ENCODE peak calls at places on chromosomes 7 and 10, in eight cellular contexts. One of them, this sample, is unnamed.
A peak's percentile ranks its signal among the peaks of the same experiment; 100 is the strongest.

GRCh38 chr10:22853906-22854447 is 73.9 kb upstream of the ARMC3 start:
- DNase-seq in PC-3: peak; percentile 7
- DNase-seq in B cell: no peak
- DNase-seq in WTC11: no peak
- DNase-seq in cardiac fibroblast: no peak
- DNase-seq in fibroblast of pulmonary artery: no peak
- DNase-seq in fibroblast of mammary gland: no peak
- DNase-seq in ovary: no peak
- DNase-seq in this sample: no peak

GRCh38 chr7:155759740-155760430 is 52.4 kb downstream of the SHH start:
- DNase-seq in ovary: no peak
- DNase-seq in fibroblast of pulmonary artery: no peak
- DNase-seq in PC-3: no peak
- DNase-seq in WTC11: no peak
- DNase-seq in cardiac fibroblast: no peak
- DNase-seq in B cell: no peak
- DNase-seq in fibroblast of mammary gland: no peak
- DNase-seq in this sample: no peak

GRCh38 chr10:37535459-37536246 is 321.8 kb downstream of the ZNF248 start:
- DNase-seq in ovary: no peak
- DNase-seq in PC-3: peak; percentile 83
- DNase-seq in cardiac fibroblast: no peak
- DNase-seq in WTC11: no peak
- DNase-seq in fibroblast of mammary gland: no peak
- DNase-seq in B cell: no peak
- DNase-seq in fibroblast of pulmonary artery: no peak
- DNase-seq in this sample: no peak

GRCh38 chr7:114765331-114766125 is 156.4 kb upstream of the MDFIC start:
- DNase-seq in WTC11: no peak
- DNase-seq in B cell: no peak
- DNase-seq in ovary: no peak
- DNase-seq in fibroblast of mammary gland: peak; percentile 19
- DNase-seq in fibroblast of pulmonary artery: no peak
- DNase-seq in PC-3: peak; percentile 14
- DNase-seq in cardiac fibroblast: no peak
- DNase-seq in this sample: no peak

GRCh38 chr7:91034459-91035368 is 229.5 kb upstream of the FZD1 start:
- DNase-seq in fibroblast of pulmonary artery: peak; percentile 70
- DNase-seq in PC-3: peak; percentile 65
- DNase-seq in B cell: peak; percentile 28
- DNase-seq in cardiac fibroblast: peak; percentile 72
- DNase-seq in fibroblast of mammary gland: peak; percentile 69
- DNase-seq in ovary: peak; percentile 22
- DNase-seq in WTC11: peak; percentile 61
- DNase-seq in this sample: peak; percentile 24

GRCh38 chr10:75438275-75438674 is 6.9 kb downstream of the LRMDA start:
- DNase-seq in WTC11: no peak
- DNase-seq in PC-3: no peak
- DNase-seq in fibroblast of mammary gland: no peak
- DNase-seq in fibroblast of pulmonary artery: no peak
- DNase-seq in ovary: no peak
- DNase-seq in cardiac fibroblast: no peak
- DNase-seq in B cell: no peak
- DNase-seq in this sample: no peak

GRCh38 chr10:89782470-89782869 is 81.1 kb downstream of the KIF20B start:
- DNase-seq in cardiac fibroblast: no peak
- DNase-seq in ovary: no peak
- DNase-seq in B cell: no peak
- DNase-seq in fibroblast of pulmonary artery: no peak
- DNase-seq in fibroblast of mammary gland: no peak
- DNase-seq in PC-3: no peak
- DNase-seq in WTC11: no peak
- DNase-seq in this sample: no peak

GRCh38 chr10:24625778-24626177 is 97.9 kb downstream of the ARHGAP21 start:
- DNase-seq in fibroblast of pulmonary artery: no peak
- DNase-seq in fibroblast of mammary gland: no peak
- DNase-seq in ovary: no peak
- DNase-seq in PC-3: no peak
- DNase-seq in WTC11: no peak
- DNase-seq in B cell: no peak
- DNase-seq in cardiac fibroblast: no peak
- DNase-seq in this sample: no peak

GRCh38 chr7:146655928-146656797 is 539.6 kb downstream of the CNTNAP2 start:
- DNase-seq in cardiac fibroblast: no peak
- DNase-seq in PC-3: peak; percentile 55
- DNase-seq in WTC11: no peak
- DNase-seq in fibroblast of pulmonary artery: no peak
- DNase-seq in fibroblast of mammary gland: no peak
- DNase-seq in ovary: no peak
- DNase-seq in B cell: no peak
- DNase-seq in this sample: no peak

GRCh38 chr10:130371686-130372085 is 235.5 kb downstream of the GLRX3 start:
- DNase-seq in cardiac fibroblast: no peak
- DNase-seq in fibroblast of pulmonary artery: no peak
- DNase-seq in WTC11: no peak
- DNase-seq in PC-3: no peak
- DNase-seq in B cell: no peak
- DNase-seq in fibroblast of mammary gland: no peak
- DNase-seq in ovary: no peak
- DNase-seq in this sample: no peak

GRCh38 chr10:78337016-78337415 is 303.4 kb downstream of the RPS24 start:
- DNase-seq in cardiac fibroblast: no peak
- DNase-seq in fibroblast of pulmonary artery: no peak
- DNase-seq in PC-3: no peak
- DNase-seq in fibroblast of mammary gland: no peak
- DNase-seq in B cell: no peak
- DNase-seq in ovary: peak; percentile 6
- DNase-seq in WTC11: no peak
- DNase-seq in this sample: no peak

GRCh38 chr10:5525581-5526271 is 965 bp downstream of the CALML3 start:
- DNase-seq in cardiac fibroblast: peak; percentile 30
- DNase-seq in WTC11: no peak
- DNase-seq in fibroblast of pulmonary artery: no peak
- DNase-seq in ovary: no peak
- DNase-seq in B cell: no peak
- DNase-seq in fibroblast of mammary gland: peak; percentile 58
- DNase-seq in PC-3: no peak
- DNase-seq in this sample: peak; percentile 25

GRCh38 chr7:65287023-65287422 is 86.6 kb upstream of the ZNF92 start:
- DNase-seq in fibroblast of pulmonary artery: no peak
- DNase-seq in B cell: no peak
- DNase-seq in ovary: no peak
- DNase-seq in cardiac fibroblast: no peak
- DNase-seq in fibroblast of mammary gland: no peak
- DNase-seq in WTC11: no peak
- DNase-seq in PC-3: no peak
- DNase-seq in this sample: no peak

GRCh38 chr10:99551158-99551557 is 18.4 kb downstream of the NKX2-3 start:
- DNase-seq in ovary: no peak
- DNase-seq in B cell: no peak
- DNase-seq in WTC11: no peak
- DNase-seq in fibroblast of pulmonary artery: peak; percentile 24
- DNase-seq in cardiac fibroblast: peak; percentile 57
- DNase-seq in PC-3: peak; percentile 38
- DNase-seq in fibroblast of mammary gland: peak; percentile 89
- DNase-seq in this sample: peak; percentile 54

GRCh38 chr7:101877882-101878591 is 60.6 kb downstream of the CUX1 start:
- DNase-seq in ovary: no peak
- DNase-seq in WTC11: no peak
- DNase-seq in fibroblast of mammary gland: no peak
- DNase-seq in cardiac fibroblast: no peak
- DNase-seq in B cell: no peak
- DNase-seq in PC-3: no peak
- DNase-seq in fibroblast of pulmonary artery: no peak
- DNase-seq in this sample: no peak

GRCh38 chr10:98055875-98056516 is 25.6 kb upstream of the CRTAC1 start:
- DNase-seq in PC-3: peak; percentile 31
- DNase-seq in fibroblast of mammary gland: peak; percentile 31
- DNase-seq in WTC11: peak; percentile 74
- DNase-seq in ovary: no peak
- DNase-seq in B cell: no peak
- DNase-seq in cardiac fibroblast: peak; percentile 10
- DNase-seq in fibroblast of pulmonary artery: peak; percentile 32
- DNase-seq in this sample: no peak

GRCh38 chr10:52879651-52880050 is 107.1 kb upstream of the MBL2 start:
- DNase-seq in B cell: no peak
- DNase-seq in WTC11: no peak
- DNase-seq in ovary: no peak
- DNase-seq in cardiac fibroblast: no peak
- DNase-seq in PC-3: peak; percentile 67
- DNase-seq in fibroblast of mammary gland: no peak
- DNase-seq in fibroblast of pulmonary artery: no peak
- DNase-seq in this sample: no peak

GRCh38 chr7:13016036-13016581 is 328.7 kb downstream of the ARL4A start:
- DNase-seq in WTC11: no peak
- DNase-seq in B cell: no peak
- DNase-seq in PC-3: no peak
- DNase-seq in fibroblast of mammary gland: peak; percentile 41
- DNase-seq in cardiac fibroblast: no peak
- DNase-seq in ovary: no peak
- DNase-seq in fibroblast of pulmonary artery: no peak
- DNase-seq in this sample: no peak

GRCh38 chr10:42753126-42753506 is 29.5 kb upstream of the BMS1 start:
- DNase-seq in PC-3: peak; percentile 89
- DNase-seq in ovary: peak; percentile 61
- DNase-seq in B cell: peak; percentile 62
- DNase-seq in fibroblast of mammary gland: peak; percentile 72
- DNase-seq in WTC11: peak; percentile 91
- DNase-seq in cardiac fibroblast: peak; percentile 77
- DNase-seq in fibroblast of pulmonary artery: peak; percentile 78
- DNase-seq in this sample: peak; percentile 14

GRCh38 chr7:68309806-68310205 is 1288.5 kb upstream of the AUTS2 start:
- DNase-seq in fibroblast of mammary gland: no peak
- DNase-seq in B cell: no peak
- DNase-seq in ovary: no peak
- DNase-seq in PC-3: no peak
- DNase-seq in fibroblast of pulmonary artery: no peak
- DNase-seq in WTC11: no peak
- DNase-seq in cardiac fibroblast: no peak
- DNase-seq in this sample: no peak

GRCh38 chr7:22854158-22855048 is 31.8 kb upstream of the TOMM7 start:
- DNase-seq in fibroblast of pulmonary artery: peak; percentile 92
- DNase-seq in cardiac fibroblast: peak; percentile 96
- DNase-seq in fibroblast of mammary gland: peak; percentile 88
- DNase-seq in ovary: peak; percentile 89
- DNase-seq in WTC11: peak; percentile 84
- DNase-seq in PC-3: peak; percentile 86
- DNase-seq in B cell: no peak
- DNase-seq in this sample: peak; percentile 57
- TF ChIP-seq CTCF in fibroblast of pulmonary artery: no peak
- TF ChIP-seq CTCF in cardiac fibroblast: no peak
- TF ChIP-seq CTCF in fibroblast of mammary gland: no peak
- TF ChIP-seq CTCF in ovary: peak; percentile 45
- TF ChIP-seq CTCF in WTC11: no peak
- TF ChIP-seq CTCF in PC-3: no peak
- TF ChIP-seq CTCF in B cell: peak; percentile 84
- TF ChIP-seq CTCF in this sample: no peak

GRCh38 chr10:88733215-88733614 is 26.6 kb upstream of the LIPN start:
- DNase-seq in cardiac fibroblast: no peak
- DNase-seq in ovary: no peak
- DNase-seq in B cell: peak; percentile 6
- DNase-seq in WTC11: no peak
- DNase-seq in PC-3: no peak
- DNase-seq in fibroblast of pulmonary artery: no peak
- DNase-seq in fibroblast of mammary gland: no peak
- DNase-seq in this sample: no peak

GRCh38 chr10:88731296-88731695 is 25.2 kb downstream of the LIPK start:
- DNase-seq in fibroblast of mammary gland: no peak
- DNase-seq in B cell: no peak
- DNase-seq in PC-3: no peak
- DNase-seq in fibroblast of pulmonary artery: no peak
- DNase-seq in cardiac fibroblast: peak; percentile 33
- DNase-seq in WTC11: peak; percentile 31
- DNase-seq in ovary: no peak
- DNase-seq in this sample: no peak

GRCh38 chr10:88730864-88731263 is 24.8 kb downstream of the LIPK start:
- DNase-seq in WTC11: no peak
- DNase-seq in cardiac fibroblast: no peak
- DNase-seq in PC-3: no peak
- DNase-seq in fibroblast of mammary gland: no peak
- DNase-seq in ovary: no peak
- DNase-seq in fibroblast of pulmonary artery: no peak
- DNase-seq in B cell: no peak
- DNase-seq in this sample: no peak

GRCh38 chr10:88735661-88736060 is 24.2 kb upstream of the LIPN start:
- DNase-seq in WTC11: no peak
- DNase-seq in cardiac fibroblast: peak; percentile 8
- DNase-seq in fibroblast of mammary gland: peak; percentile 53
- DNase-seq in PC-3: no peak
- DNase-seq in B cell: no peak
- DNase-seq in fibroblast of pulmonary artery: peak; percentile 10
- DNase-seq in ovary: no peak
- DNase-seq in this sample: no peak
- TF ChIP-seq CTCF in WTC11: no peak
- TF ChIP-seq CTCF in cardiac fibroblast: no peak
- TF ChIP-seq CTCF in fibroblast of mammary gland: no peak
- TF ChIP-seq CTCF in PC-3: no peak
- TF ChIP-seq CTCF in B cell: no peak
- TF ChIP-seq CTCF in fibroblast of pulmonary artery: no peak
- TF ChIP-seq CTCF in ovary: no peak
- TF ChIP-seq CTCF in this sample: no peak

DNA sequence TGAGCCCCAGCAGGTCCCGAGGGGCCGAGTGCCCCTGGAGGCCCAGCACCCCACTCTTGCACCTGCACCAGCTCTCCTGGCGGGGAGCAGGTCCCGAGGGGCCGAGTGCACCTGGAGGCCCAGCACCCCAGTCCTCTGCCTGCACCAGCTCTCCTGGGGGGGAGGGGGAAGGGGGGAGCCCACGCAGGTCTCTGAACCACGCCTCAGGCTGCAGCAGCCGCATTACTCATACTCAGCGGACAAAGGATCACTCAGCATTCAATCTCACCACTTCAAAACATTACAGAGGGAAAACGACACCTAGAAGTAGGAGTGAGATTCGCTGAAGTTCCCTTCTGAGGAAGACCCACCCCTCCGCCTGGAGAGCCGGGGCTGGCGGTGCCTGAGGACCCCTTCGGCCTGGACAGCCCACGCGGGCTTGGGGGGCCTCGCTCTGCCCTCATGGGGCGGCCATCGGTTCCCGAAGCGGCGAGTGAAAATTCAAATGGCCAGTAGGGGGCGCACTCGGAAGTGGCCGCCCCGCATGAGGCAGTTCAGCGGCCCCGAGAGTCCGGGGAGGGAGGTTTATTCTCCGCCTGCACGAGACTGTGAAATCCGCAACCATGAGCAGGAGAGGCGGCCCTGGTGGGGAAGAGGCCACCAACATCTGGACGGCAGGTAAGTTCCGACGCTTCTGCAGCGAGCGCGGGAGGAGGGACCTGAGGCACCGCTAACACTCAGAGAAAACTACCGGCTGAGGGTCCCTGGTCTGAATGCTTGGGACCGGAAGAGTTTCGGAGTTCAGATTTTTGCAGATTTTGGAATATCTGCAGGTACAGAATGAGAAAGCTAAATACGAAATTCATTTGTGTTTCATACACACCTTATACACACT is 1.1 kb upstream of the GPER1 start:
- DNase-seq in fibroblast of mammary gland: peak; percentile 52
- DNase-seq in WTC11: peak; percentile 88
- DNase-seq in ovary: peak; percentile 62
- DNase-seq in cardiac fibroblast: peak; percentile 67
- DNase-seq in fibroblast of pulmonary artery: peak; percentile 64
- DNase-seq in PC-3: peak; percentile 73
- DNase-seq in B cell: peak; percentile 96
- DNase-seq in this sample: no peak
- TF ChIP-seq CTCF in fibroblast of mammary gland: peak; percentile 60
- TF ChIP-seq CTCF in WTC11: peak; percentile 91
- TF ChIP-seq CTCF in ovary: peak; percentile 82
- TF ChIP-seq CTCF in cardiac fibroblast: peak; percentile 81
- TF ChIP-seq CTCF in fibroblast of pulmonary artery: peak; percentile 62
- TF ChIP-seq CTCF in PC-3: peak; percentile 95
- TF ChIP-seq CTCF in B cell: peak; percentile 98
- TF ChIP-seq CTCF in this sample: peak; percentile 88

GRCh38 chr10:94402204-94403033 is at the start of gene TBC1D12:
- DNase-seq in WTC11: peak; percentile 94
- DNase-seq in B cell: peak; percentile 71
- DNase-seq in fibroblast of pulmonary artery: peak; percentile 98
- DNase-seq in cardiac fibroblast: peak; percentile 98
- DNase-seq in fibroblast of mammary gland: peak; percentile 97
- DNase-seq in PC-3: peak; percentile 92
- DNase-seq in ovary: peak; percentile 92
- DNase-seq in this sample: peak; percentile 86
- TF ChIP-seq CTCF in WTC11: no peak
- TF ChIP-seq CTCF in B cell: no peak
- TF ChIP-seq CTCF in fibroblast of pulmonary artery: no peak
- TF ChIP-seq CTCF in cardiac fibroblast: no peak
- TF ChIP-seq CTCF in fibroblast of mammary gland: no peak
- TF ChIP-seq CTCF in PC-3: no peak
- TF ChIP-seq CTCF in ovary: no peak
- TF ChIP-seq CTCF in this sample: no peak

This sample was measured in AG09309.